ENCODE peak calls at places on chromosome 13, in six cellular contexts. C is uterus, Z is fibroblast of the aortic adventitia, B is epithelial cell of esophagus, S is pancreas, X is Caco-2. O is an unnamed sample.

GRCh38 chr13:42066542-42066941 is 18.1 kb downstream of the DGKH start:
- DNase-seq in C (no peak), Z (peak), B (no peak), S (no peak), X (no peak), O (peak)

GRCh38 chr13:99203601-99204579 is 3.2 kb downstream of the UBAC2 start:
- DNase-seq in C (no peak), Z (no peak), B (no peak), S (no peak), X (no peak), O (no peak)

GRCh38 chr13:62556973-62557372 is 1141.3 kb upstream of the PCDH20 start:
- DNase-seq in C (no peak), Z (no peak), B (peak), S (no peak), X (no peak), O (no peak)

GRCh38 chr13:73428137-73428536 is 369.3 kb downstream of the KLF5 start:
- DNase-seq in C (no peak), Z (peak), B (peak), S (no peak), X (no peak), O (peak)

GRCh38 chr13:109309625-109310363 is 476.6 kb downstream of the IRS2 start:
- DNase-seq in C (no peak), Z (no peak), B (no peak), S (peak), X (peak), O (no peak)

GRCh38 chr13:73168226-73168992 is 109.6 kb downstream of the KLF5 start:
- DNase-seq in C (no peak), Z (peak), B (peak), S (no peak), X (no peak), O (peak)

GRCh38 chr13:101706651-101707050 is 254.2 kb downstream of the ITGBL1 start:
- DNase-seq in C (no peak), Z (peak), B (peak), S (no peak), X (no peak), O (peak)

GRCh38 chr13:99407906-99408702 is 93.2 kb upstream of the TM9SF2 start:
- DNase-seq in C (no peak), Z (no peak), B (no peak), S (no peak), X (no peak), O (no peak)

GRCh38 chr13:22648325-22648758 is 532.4 kb upstream of the SGCG start:
- DNase-seq in C (no peak), Z (no peak), B (no peak), S (no peak), X (no peak), O (no peak)

GRCh38 chr13:79393564-79394249 is 12.3 kb downstream of the RBM26 start:
- DNase-seq in C (no peak), Z (no peak), B (no peak), S (no peak), X (peak), O (no peak)

GRCh38 chr13:81610613-81611012 is 1269.7 kb upstream of the SPRY2 start:
- DNase-seq in C (no peak), Z (no peak), B (no peak), S (no peak), X (no peak), O (no peak)

GRCh38 chr13:59514316-59514715 is 649.4 kb downstream of the DIAPH3 start:
- DNase-seq in C (no peak), Z (no peak), B (no peak), S (no peak), X (no peak), O (no peak)

GRCh38 chr13:21060063-21060826 is 1.1 kb downstream of the LATS2 start:
- DNase-seq in C (peak), Z (peak), B (peak), S (peak), X (peak), O (peak)

GRCh38 chr13:49533586-49534269 is 38.0 kb downstream of the PHF11 start:
- DNase-seq in C (no peak), Z (no peak), B (no peak), S (no peak), X (no peak), O (no peak)

GRCh38 chr13:25971499-25972145 is 80.2 kb downstream of the SHISA2 start:
- DNase-seq in C (no peak), Z (no peak), B (no peak), S (no peak), X (peak), O (no peak)

GRCh38 chr13:43663474-43664090 is 123.2 kb downstream of the ENOX1 start:
- DNase-seq in C (no peak), Z (peak), B (peak), S (no peak), X (no peak), O (peak)

GRCh38 chr13:29077051-29077813 is 257.1 kb downstream of the MTUS2 start:
- DNase-seq in C (no peak), Z (no peak), B (no peak), S (no peak), X (no peak), O (no peak)

GRCh38 chr13:29081697-29082440 is 261.7 kb downstream of the MTUS2 start:
- DNase-seq in C (no peak), Z (no peak), B (no peak), S (no peak), X (no peak), O (peak)

DNA sequence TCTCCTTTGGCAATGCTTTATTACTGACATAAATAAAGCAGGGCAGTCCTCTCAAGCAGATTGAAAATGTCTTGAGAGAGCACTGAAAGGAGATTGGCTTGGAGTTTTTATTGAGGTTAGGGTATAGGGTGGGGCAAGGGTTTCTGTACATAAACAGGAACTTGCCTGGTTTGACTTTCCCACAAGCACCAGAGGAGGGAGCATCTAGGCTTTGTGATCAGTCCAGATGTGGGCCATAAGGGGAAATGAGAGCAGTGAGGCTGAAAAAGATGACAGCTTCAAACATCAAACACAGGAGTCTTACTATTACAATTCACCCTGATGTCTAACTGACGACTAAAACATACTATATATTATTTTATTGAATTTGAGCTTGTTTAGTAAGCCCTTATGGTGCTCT is 260.9 kb downstream of the MTUS2 start:
- DNase-seq in C (no peak), Z (no peak), B (no peak), S (no peak), X (no peak), O (peak)
- TF ChIP-seq CTCF in C (no peak), Z (no peak), B (no peak), S (no peak), X (no peak), O (no peak)

GRCh38 chr13:110830331-110830730 is 84.5 kb downstream of the ANKRD10 start:
- DNase-seq in C (no peak), Z (no peak), B (no peak), S (no peak), X (no peak), O (no peak)
- TF ChIP-seq CTCF in C (no peak), Z (no peak), B (no peak), S (no peak), X (no peak), O (no peak)

GRCh38 chr13:47397739-47398138 is 500.9 kb upstream of the HTR2A start:
- DNase-seq in C (no peak), Z (peak), B (peak), S (no peak), X (peak), O (no peak)

GRCh38 chr13:47399599-47399998 is 502.7 kb upstream of the HTR2A start:
- DNase-seq in C (no peak), Z (no peak), B (no peak), S (no peak), X (no peak), O (no peak)

DNA sequence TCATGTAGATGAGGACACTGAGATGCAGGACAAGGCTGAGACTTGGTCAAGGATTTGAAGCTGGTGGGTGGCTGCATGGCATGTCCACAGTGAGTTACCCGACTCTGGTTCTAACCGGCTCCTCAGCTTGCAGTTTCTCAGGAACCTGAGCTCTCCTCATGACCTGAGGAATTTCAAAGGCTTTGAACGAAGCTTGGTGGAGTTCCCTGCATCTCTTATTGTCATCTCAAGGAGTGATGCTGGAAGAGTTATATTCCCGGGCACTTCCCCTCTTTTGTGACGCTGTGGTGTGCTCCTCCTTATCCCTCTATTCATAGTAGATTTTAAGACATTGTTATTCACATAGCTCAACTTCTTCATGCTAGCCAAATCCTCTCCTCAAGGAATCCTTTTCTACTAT is 500.1 kb upstream of the HTR2A start:
- DNase-seq in C (no peak), Z (no peak), B (no peak), S (no peak), X (no peak), O (no peak)
- TF ChIP-seq CTCF in C (no peak), Z (no peak), B (no peak), S (no peak), X (no peak), O (no peak)

GRCh38 chr13:30255696-30256095 is 51.7 kb downstream of the KATNAL1 start:
- DNase-seq in C (no peak), Z (peak), B (no peak), S (no peak), X (no peak), O (peak)
- TF ChIP-seq CTCF in C (no peak), Z (no peak), B (no peak), S (no peak), X (no peak), O (no peak)

GRCh38 chr13:30671271-30671815 is 53.6 kb downstream of the USPL1 start:
- DNase-seq in C (no peak), Z (no peak), B (no peak), S (no peak), X (no peak), O (no peak)

GRCh38 chr13:30673669-30674521 is 56.2 kb downstream of the USPL1 start:
- DNase-seq in C (peak), Z (peak), B (peak), S (peak), X (peak), O (peak)

GRCh38 chr13:30679483-30680330 is 55.6 kb upstream of the ALOX5AP start:
- DNase-seq in C (no peak), Z (peak), B (peak), S (no peak), X (peak), O (peak)

GRCh38 chr13:30681489-30682242 is 53.7 kb upstream of the ALOX5AP start:
- DNase-seq in C (no peak), Z (peak), B (no peak), S (no peak), X (no peak), O (peak)

GRCh38 chr13:30676672-30677071 is 58.7 kb upstream of the ALOX5AP start:
- DNase-seq in C (no peak), Z (peak), B (peak), S (no peak), X (peak), O (peak)
- TF ChIP-seq CTCF in C (no peak), Z (peak), B (peak), S (no peak), X (no peak), O (peak)

O was measured in cardiac fibroblast.